ENCODE peak calls at places on chromosomes 16 and 17, in seven cellular contexts. One of them, this sample, is unnamed.
A peak's percentile ranks its signal among the peaks of the same experiment; 100 is the strongest.

GRCh38 chr17:45110676-45111611 is 21.4 kb downstream of the PLCD3 start:
- ATAC-seq in HCT116: peak; percentile 42
- ATAC-seq in GM23338: peak; percentile 4
- ATAC-seq in Panc1: peak; percentile 46
- ATAC-seq in HepG2: peak; percentile 30
- ATAC-seq in upper lobe of left lung: no peak
- ATAC-seq in K562: no peak
- ATAC-seq in this sample: peak; percentile 69

GRCh38 chr16:73215482-73216377 is 167.8 kb upstream of the ZFHX3 start:
- ATAC-seq in GM23338: no peak
- ATAC-seq in Panc1: no peak
- ATAC-seq in HepG2: no peak
- ATAC-seq in HCT116: no peak
- ATAC-seq in K562: no peak
- ATAC-seq in upper lobe of left lung: no peak
- ATAC-seq in this sample: peak; percentile 79

GRCh38 chr16:77949445-77949844 is 72.9 kb upstream of the CLEC3A start:
- ATAC-seq in K562: no peak
- ATAC-seq in upper lobe of left lung: no peak
- ATAC-seq in Panc1: no peak
- ATAC-seq in GM23338: peak; percentile 39
- ATAC-seq in HepG2: no peak
- ATAC-seq in HCT116: no peak
- ATAC-seq in this sample: no peak

GRCh38 chr17:73029941-73030340 is 62.5 kb downstream of the SLC39A11 start:
- ATAC-seq in HCT116: no peak
- ATAC-seq in HepG2: peak; percentile 16
- ATAC-seq in GM23338: no peak
- ATAC-seq in Panc1: no peak
- ATAC-seq in K562: no peak
- ATAC-seq in upper lobe of left lung: no peak
- ATAC-seq in this sample: no peak

GRCh38 chr17:83154311-83155127 is 75.1 kb downstream of the METRNL start:
- ATAC-seq in Panc1: no peak
- ATAC-seq in K562: peak; percentile 43
- ATAC-seq in HepG2: no peak
- ATAC-seq in HCT116: no peak
- ATAC-seq in upper lobe of left lung: no peak
- ATAC-seq in GM23338: no peak
- ATAC-seq in this sample: no peak

GRCh38 chr17:42305543-42306384 is 17.5 kb downstream of the STAT5A start:
- ATAC-seq in K562: no peak
- ATAC-seq in HepG2: no peak
- ATAC-seq in upper lobe of left lung: no peak
- ATAC-seq in Panc1: no peak
- ATAC-seq in GM23338: no peak
- ATAC-seq in HCT116: no peak
- ATAC-seq in this sample: no peak

GRCh38 chr17:16922386-16923096 is 49.4 kb downstream of the TNFRSF13B start:
- ATAC-seq in GM23338: no peak
- ATAC-seq in HCT116: peak; percentile 51
- ATAC-seq in upper lobe of left lung: no peak
- ATAC-seq in HepG2: no peak
- ATAC-seq in Panc1: no peak
- ATAC-seq in K562: peak; percentile 51
- ATAC-seq in this sample: no peak

GRCh38 chr17:65389956-65390355 is 171.5 kb downstream of the AXIN2 start:
- ATAC-seq in Panc1: no peak
- ATAC-seq in upper lobe of left lung: no peak
- ATAC-seq in HCT116: peak; percentile 71
- ATAC-seq in GM23338: no peak
- ATAC-seq in HepG2: no peak
- ATAC-seq in K562: no peak
- ATAC-seq in this sample: no peak

GRCh38 chr17:15475620-15476354 is 8.4 kb upstream of the CDRT4 start:
- ATAC-seq in Panc1: no peak
- ATAC-seq in HCT116: no peak
- ATAC-seq in HepG2: no peak
- ATAC-seq in K562: no peak
- ATAC-seq in upper lobe of left lung: no peak
- ATAC-seq in GM23338: no peak
- ATAC-seq in this sample: peak; percentile 88

GRCh38 chr17:72635034-72635654 is 457.3 kb downstream of the SLC39A11 start:
- ATAC-seq in Panc1: no peak
- ATAC-seq in upper lobe of left lung: no peak
- ATAC-seq in HepG2: no peak
- ATAC-seq in GM23338: no peak
- ATAC-seq in K562: no peak
- ATAC-seq in HCT116: no peak
- ATAC-seq in this sample: no peak

GRCh38 chr17:2364132-2365116 is 27.1 kb downstream of the SGSM2 start:
- ATAC-seq in GM23338: no peak
- ATAC-seq in HCT116: no peak
- ATAC-seq in HepG2: no peak
- ATAC-seq in K562: no peak
- ATAC-seq in Panc1: no peak
- ATAC-seq in upper lobe of left lung: no peak
- ATAC-seq in this sample: peak; percentile 17

GRCh38 chr17:41393294-41393693 is 4.1 kb downstream of the KRT31 start:
- ATAC-seq in Panc1: no peak
- ATAC-seq in K562: no peak
- ATAC-seq in upper lobe of left lung: no peak
- ATAC-seq in HCT116: no peak
- ATAC-seq in GM23338: no peak
- ATAC-seq in HepG2: no peak
- ATAC-seq in this sample: no peak

GRCh38 chr17:34146440-34147043 is 108.5 kb upstream of the CCL2 start:
- ATAC-seq in K562: peak; percentile 92
- ATAC-seq in GM23338: peak; percentile 99
- ATAC-seq in HepG2: peak; percentile 89
- ATAC-seq in HCT116: peak; percentile 72
- ATAC-seq in Panc1: peak; percentile 91
- ATAC-seq in upper lobe of left lung: peak; percentile 71
- ATAC-seq in this sample: no peak

GRCh38 chr17:10050597-10051101 is 145.6 kb upstream of the RCVRN start:
- ATAC-seq in HCT116: no peak
- ATAC-seq in Panc1: no peak
- ATAC-seq in K562: no peak
- ATAC-seq in HepG2: no peak
- ATAC-seq in upper lobe of left lung: no peak
- ATAC-seq in GM23338: no peak
- ATAC-seq in this sample: peak; percentile 55

GRCh38 chr16:4488486-4488967 is 12.3 kb downstream of the HMOX2 start:
- ATAC-seq in HepG2: no peak
- ATAC-seq in upper lobe of left lung: no peak
- ATAC-seq in K562: no peak
- ATAC-seq in GM23338: no peak
- ATAC-seq in HCT116: peak; percentile 48
- ATAC-seq in Panc1: no peak
- ATAC-seq in this sample: no peak

GRCh38 chr16:71426880-71427615 is 14.8 kb downstream of the TLE7 start:
- ATAC-seq in HCT116: no peak
- ATAC-seq in upper lobe of left lung: no peak
- ATAC-seq in K562: peak; percentile 11
- ATAC-seq in HepG2: no peak
- ATAC-seq in GM23338: no peak
- ATAC-seq in Panc1: no peak
- ATAC-seq in this sample: no peak

GRCh38 chr17:63082952-63083351 is 116.9 kb downstream of the TANC2 start:
- ATAC-seq in K562: no peak
- ATAC-seq in Panc1: peak; percentile 34
- ATAC-seq in HepG2: no peak
- ATAC-seq in upper lobe of left lung: no peak
- ATAC-seq in GM23338: no peak
- ATAC-seq in HCT116: peak; percentile 22
- ATAC-seq in this sample: no peak

GRCh38 chr16:21952793-21953540 is at the start of gene UQCRC2:
- ATAC-seq in HepG2: peak; percentile 97
- ATAC-seq in GM23338: peak; percentile 95
- ATAC-seq in K562: peak; percentile 96
- ATAC-seq in HCT116: peak; percentile 93
- ATAC-seq in upper lobe of left lung: peak; percentile 98
- ATAC-seq in Panc1: peak; percentile 97
- ATAC-seq in this sample: peak; percentile 99

GRCh38 chr16:21953541-21953902 is 361 bp downstream of the UQCRC2 start:
- ATAC-seq in upper lobe of left lung: peak; percentile 27
- ATAC-seq in HepG2: peak; percentile 61
- ATAC-seq in K562: peak; percentile 64
- ATAC-seq in Panc1: peak; percentile 46
- ATAC-seq in GM23338: peak; percentile 47
- ATAC-seq in HCT116: peak; percentile 35
- ATAC-seq in this sample: peak; percentile 19

GRCh38 chr16:21952040-21952792 is 945 bp upstream of the UQCRC2 start:
- ATAC-seq in HCT116: peak; percentile 68
- ATAC-seq in upper lobe of left lung: peak; percentile 81
- ATAC-seq in Panc1: peak; percentile 67
- ATAC-seq in HepG2: peak; percentile 68
- ATAC-seq in GM23338: peak; percentile 77
- ATAC-seq in K562: peak; percentile 69
- ATAC-seq in this sample: peak; percentile 57

GRCh38 chr16:21949713-21950260 is 3.4 kb upstream of the UQCRC2 start:
- ATAC-seq in GM23338: no peak
- ATAC-seq in HCT116: no peak
- ATAC-seq in upper lobe of left lung: no peak
- ATAC-seq in Panc1: no peak
- ATAC-seq in K562: no peak
- ATAC-seq in HepG2: no peak
- ATAC-seq in this sample: no peak

DNA sequence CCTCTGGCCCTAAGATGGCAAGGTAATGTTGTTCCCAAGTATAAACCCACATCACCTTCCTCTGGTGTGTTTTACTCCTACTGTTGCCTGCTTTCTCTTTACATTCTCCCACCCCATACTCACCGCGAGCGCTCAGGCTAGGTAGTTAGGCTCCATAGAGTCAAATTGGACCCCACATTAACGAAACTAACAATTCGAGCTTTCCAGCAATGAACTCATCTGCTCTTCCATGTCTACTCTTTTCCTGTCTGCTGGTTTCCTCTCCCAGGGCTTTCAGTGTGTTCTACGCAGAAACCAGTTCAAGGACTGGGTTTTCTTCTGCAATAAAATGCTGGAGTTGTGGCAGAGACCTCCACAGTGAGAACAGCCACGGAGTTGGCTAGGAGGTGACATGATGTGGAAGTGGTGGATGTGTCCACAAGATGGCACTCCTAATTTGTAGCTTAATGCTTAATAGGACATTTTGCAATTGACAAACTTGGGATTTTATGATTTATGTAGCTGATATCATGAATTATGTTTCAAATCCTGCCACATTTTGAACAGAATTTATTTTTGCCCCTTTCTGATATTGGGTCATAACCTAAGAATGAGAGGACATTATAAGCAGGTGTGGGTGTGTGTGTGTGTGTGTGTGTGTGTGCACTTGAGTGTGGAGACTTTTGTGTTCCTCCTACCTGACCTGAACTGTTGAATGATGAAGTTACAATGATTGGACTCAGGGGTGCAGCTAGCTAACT is 2.2 kb upstream of the UQCRC2 start:
- ATAC-seq in GM23338: no peak
- ATAC-seq in HCT116: no peak
- ATAC-seq in HepG2: no peak
- ATAC-seq in K562: no peak
- ATAC-seq in Panc1: no peak
- ATAC-seq in upper lobe of left lung: no peak
- ATAC-seq in this sample: no peak
- TF ChIP-seq CTCF in GM23338: peak; percentile 44
- TF ChIP-seq CTCF in HCT116: peak; percentile 59
- TF ChIP-seq CTCF in HepG2: peak; percentile 70
- TF ChIP-seq CTCF in K562: peak; percentile 31
- TF ChIP-seq CTCF in Panc1: peak; percentile 79
- TF ChIP-seq CTCF in upper lobe of left lung: no peak
- TF ChIP-seq CTCF in this sample: no peak

GRCh38 chr16:85750021-85750826 is 672 bp downstream of the C16orf74 start:
- ATAC-seq in GM23338: peak; percentile 21
- ATAC-seq in HCT116: peak; percentile 56
- ATAC-seq in K562: no peak
- ATAC-seq in Panc1: peak; percentile 23
- ATAC-seq in HepG2: no peak
- ATAC-seq in upper lobe of left lung: no peak
- ATAC-seq in this sample: peak; percentile 18
- TF ChIP-seq POLR2AphosphoS5 in GM23338: peak; percentile 56
- TF ChIP-seq POLR2AphosphoS5 in HCT116: peak; percentile 47
- TF ChIP-seq POLR2AphosphoS5 in K562: no peak
- TF ChIP-seq POLR2AphosphoS5 in Panc1: no peak
- TF ChIP-seq POLR2AphosphoS5 in HepG2: no peak
- TF ChIP-seq POLR2AphosphoS5 in upper lobe of left lung: no peak
- TF ChIP-seq POLR2AphosphoS5 in this sample: no peak

DNA sequence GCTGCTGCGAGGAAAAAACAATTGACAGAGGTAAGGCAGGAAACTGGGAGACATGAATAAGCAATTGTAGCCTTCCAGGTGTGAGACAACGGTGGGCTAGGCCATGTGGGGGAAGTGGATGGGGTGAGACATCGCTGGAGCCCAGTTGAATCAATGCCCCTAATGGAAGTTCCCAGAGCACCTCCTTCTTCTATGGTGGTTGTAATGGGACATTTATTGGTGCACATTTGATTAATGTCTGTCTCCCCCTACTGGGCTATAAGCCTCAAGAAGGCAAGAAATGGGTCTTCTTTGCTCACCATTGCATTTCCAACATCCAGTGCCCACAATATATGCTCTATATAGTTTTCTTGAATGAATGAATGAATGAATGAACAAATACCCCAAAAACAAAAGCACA is 22.7 kb upstream of the CD300E start:
- ATAC-seq in K562: no peak
- ATAC-seq in HCT116: peak; percentile 86
- ATAC-seq in GM23338: peak; percentile 61
- ATAC-seq in Panc1: peak; percentile 74
- ATAC-seq in HepG2: no peak
- ATAC-seq in upper lobe of left lung: no peak
- ATAC-seq in this sample: no peak
- TF ChIP-seq CTCF in K562: peak; percentile 8
- TF ChIP-seq CTCF in HCT116: peak; percentile 66
- TF ChIP-seq CTCF in GM23338: peak; percentile 66
- TF ChIP-seq CTCF in Panc1: peak; percentile 66
- TF ChIP-seq CTCF in HepG2: peak; percentile 23
- TF ChIP-seq CTCF in upper lobe of left lung: no peak
- TF ChIP-seq CTCF in this sample: no peak

GRCh38 chr17:76566988-76567431 is 18.6 kb downstream of the ST6GALNAC2 start:
- ATAC-seq in HCT116: peak; percentile 12
- ATAC-seq in GM23338: peak; percentile 9
- ATAC-seq in K562: peak; percentile 8
- ATAC-seq in Panc1: peak; percentile 8
- ATAC-seq in upper lobe of left lung: peak; percentile 2
- ATAC-seq in HepG2: peak; percentile 2
- ATAC-seq in this sample: no peak

GRCh38 chr17:76568771-76569170 is 16.9 kb downstream of the ST6GALNAC2 start:
- ATAC-seq in HepG2: peak; percentile 1
- ATAC-seq in upper lobe of left lung: no peak
- ATAC-seq in HCT116: no peak
- ATAC-seq in GM23338: peak; percentile 46
- ATAC-seq in Panc1: no peak
- ATAC-seq in K562: no peak
- ATAC-seq in this sample: no peak

GRCh38 chr17:76566613-76566943 is 19.1 kb downstream of the ST6GALNAC2 start:
- ATAC-seq in Panc1: no peak
- ATAC-seq in HCT116: peak; percentile 3
- ATAC-seq in upper lobe of left lung: no peak
- ATAC-seq in HepG2: no peak
- ATAC-seq in GM23338: no peak
- ATAC-seq in K562: no peak
- ATAC-seq in this sample: no peak

GRCh38 chr17:76567634-76568432 is 17.8 kb downstream of the ST6GALNAC2 start:
- ATAC-seq in HCT116: peak; percentile 18
- ATAC-seq in Panc1: peak; percentile 32
- ATAC-seq in HepG2: peak; percentile 45
- ATAC-seq in K562: peak; percentile 28
- ATAC-seq in GM23338: peak; percentile 24
- ATAC-seq in upper lobe of left lung: peak; percentile 82
- ATAC-seq in this sample: no peak

GRCh38 chr17:76565728-76566612 is 19.7 kb downstream of the ST6GALNAC2 start:
- ATAC-seq in K562: peak; percentile 3
- ATAC-seq in HepG2: no peak
- ATAC-seq in HCT116: peak; percentile 6
- ATAC-seq in GM23338: no peak
- ATAC-seq in upper lobe of left lung: no peak
- ATAC-seq in Panc1: no peak
- ATAC-seq in this sample: no peak
- TF ChIP-seq POLR2AphosphoS5 in K562: no peak
- TF ChIP-seq POLR2AphosphoS5 in HepG2: peak; percentile 26
- TF ChIP-seq POLR2AphosphoS5 in HCT116: no peak
- TF ChIP-seq POLR2AphosphoS5 in GM23338: no peak
- TF ChIP-seq POLR2AphosphoS5 in upper lobe of left lung: no peak
- TF ChIP-seq POLR2AphosphoS5 in Panc1: no peak
- TF ChIP-seq POLR2AphosphoS5 in this sample: no peak